ENCODE peak calls at places on chromosomes 3 and 15, in ten cellular contexts. One of them, this sample, is unnamed.

GRCh38 chr3:37995652-37996641 is 5.4 kb downstream of the VILL start:
- DNase-seq in stromal cell of bone marrow: no peak
- DNase-seq in cerebellar cortex: peak; percentile 93
- DNase-seq in astrocyte of the spinal cord: no peak
- DNase-seq in GM23338: no peak
- DNase-seq in glutamatergic neuron: no peak
- DNase-seq in stimulated activated CD4-positive, alpha-beta T cell treated with anti-CD3 and anti-CD28 coated beads, Interleukin-2, amount 100 ng/mL, for 24 hours: no peak
- DNase-seq in EH: no peak
- DNase-seq in epithelial cell of esophagus: no peak
- DNase-seq in T-cell: no peak
- DNase-seq in this sample: no peak

GRCh38 chr3:52670621-52671521 is 14.8 kb downstream of the PBRM1 start:
- DNase-seq in astrocyte of the spinal cord: peak; percentile 100
- DNase-seq in T-cell: no peak
- DNase-seq in epithelial cell of esophagus: peak; percentile 99
- DNase-seq in GM23338: no peak
- DNase-seq in stimulated activated CD4-positive, alpha-beta T cell treated with anti-CD3 and anti-CD28 coated beads, Interleukin-2, amount 100 ng/mL, for 24 hours: peak; percentile 56
- DNase-seq in glutamatergic neuron: no peak
- DNase-seq in stromal cell of bone marrow: peak; percentile 100
- DNase-seq in cerebellar cortex: no peak
- DNase-seq in EH: peak; percentile 100
- DNase-seq in this sample: no peak

GRCh38 chr3:194836676-194837075 is 151.0 kb downstream of the FAM43A start:
- DNase-seq in astrocyte of the spinal cord: no peak
- DNase-seq in stimulated activated CD4-positive, alpha-beta T cell treated with anti-CD3 and anti-CD28 coated beads, Interleukin-2, amount 100 ng/mL, for 24 hours: no peak
- DNase-seq in glutamatergic neuron: no peak
- DNase-seq in cerebellar cortex: no peak
- DNase-seq in stromal cell of bone marrow: no peak
- DNase-seq in epithelial cell of esophagus: no peak
- DNase-seq in T-cell: no peak
- DNase-seq in GM23338: no peak
- DNase-seq in EH: no peak
- DNase-seq in this sample: peak; percentile 42

GRCh38 chr15:84947947-84948830 is 33.5 kb upstream of the PDE8A start:
- DNase-seq in GM23338: no peak
- DNase-seq in glutamatergic neuron: no peak
- DNase-seq in stimulated activated CD4-positive, alpha-beta T cell treated with anti-CD3 and anti-CD28 coated beads, Interleukin-2, amount 100 ng/mL, for 24 hours: no peak
- DNase-seq in stromal cell of bone marrow: peak; percentile 99
- DNase-seq in EH: peak; percentile 96
- DNase-seq in astrocyte of the spinal cord: peak; percentile 91
- DNase-seq in cerebellar cortex: no peak
- DNase-seq in epithelial cell of esophagus: peak; percentile 59
- DNase-seq in T-cell: no peak
- DNase-seq in this sample: no peak

GRCh38 chr3:192445768-192446644 is 281.3 kb downstream of the FGF12 start:
- DNase-seq in epithelial cell of esophagus: peak; percentile 36
- DNase-seq in stimulated activated CD4-positive, alpha-beta T cell treated with anti-CD3 and anti-CD28 coated beads, Interleukin-2, amount 100 ng/mL, for 24 hours: no peak
- DNase-seq in stromal cell of bone marrow: no peak
- DNase-seq in T-cell: no peak
- DNase-seq in EH: peak; percentile 6
- DNase-seq in GM23338: no peak
- DNase-seq in glutamatergic neuron: no peak
- DNase-seq in astrocyte of the spinal cord: no peak
- DNase-seq in cerebellar cortex: peak; percentile 29
- DNase-seq in this sample: peak; percentile 74

GRCh38 chr3:97269202-97269601 is 454.8 kb downstream of the EPHA6 start:
- DNase-seq in glutamatergic neuron: no peak
- DNase-seq in astrocyte of the spinal cord: no peak
- DNase-seq in T-cell: no peak
- DNase-seq in cerebellar cortex: no peak
- DNase-seq in GM23338: peak; percentile 47
- DNase-seq in stromal cell of bone marrow: no peak
- DNase-seq in epithelial cell of esophagus: no peak
- DNase-seq in EH: no peak
- DNase-seq in stimulated activated CD4-positive, alpha-beta T cell treated with anti-CD3 and anti-CD28 coated beads, Interleukin-2, amount 100 ng/mL, for 24 hours: no peak
- DNase-seq in this sample: no peak

GRCh38 chr15:65329991-65330735 is 25.7 kb downstream of the RNU5B-1 start:
- DNase-seq in GM23338: peak; percentile 45
- DNase-seq in stimulated activated CD4-positive, alpha-beta T cell treated with anti-CD3 and anti-CD28 coated beads, Interleukin-2, amount 100 ng/mL, for 24 hours: no peak
- DNase-seq in epithelial cell of esophagus: no peak
- DNase-seq in cerebellar cortex: no peak
- DNase-seq in glutamatergic neuron: no peak
- DNase-seq in EH: no peak
- DNase-seq in T-cell: no peak
- DNase-seq in astrocyte of the spinal cord: no peak
- DNase-seq in stromal cell of bone marrow: no peak
- DNase-seq in this sample: no peak

GRCh38 chr15:56040081-56041035 is 46.9 kb upstream of the NEDD4 start:
- DNase-seq in astrocyte of the spinal cord: peak; percentile 94
- DNase-seq in T-cell: no peak
- DNase-seq in stromal cell of bone marrow: peak; percentile 90
- DNase-seq in stimulated activated CD4-positive, alpha-beta T cell treated with anti-CD3 and anti-CD28 coated beads, Interleukin-2, amount 100 ng/mL, for 24 hours: peak; percentile 20
- DNase-seq in GM23338: peak; percentile 54
- DNase-seq in glutamatergic neuron: no peak
- DNase-seq in EH: peak; percentile 93
- DNase-seq in epithelial cell of esophagus: peak; percentile 98
- DNase-seq in cerebellar cortex: peak; percentile 44
- DNase-seq in this sample: peak; percentile 22

GRCh38 chr3:194329566-194329965 is 21.6 kb downstream of the CPN2 start:
- DNase-seq in glutamatergic neuron: no peak
- DNase-seq in astrocyte of the spinal cord: no peak
- DNase-seq in cerebellar cortex: no peak
- DNase-seq in T-cell: no peak
- DNase-seq in EH: no peak
- DNase-seq in epithelial cell of esophagus: no peak
- DNase-seq in stimulated activated CD4-positive, alpha-beta T cell treated with anti-CD3 and anti-CD28 coated beads, Interleukin-2, amount 100 ng/mL, for 24 hours: no peak
- DNase-seq in stromal cell of bone marrow: no peak
- DNase-seq in GM23338: no peak
- DNase-seq in this sample: no peak

GRCh38 chr3:36763111-36763849 is 1.1 kb downstream of the DCLK3 start:
- DNase-seq in EH: no peak
- DNase-seq in epithelial cell of esophagus: peak; percentile 4
- DNase-seq in cerebellar cortex: no peak
- DNase-seq in astrocyte of the spinal cord: no peak
- DNase-seq in glutamatergic neuron: no peak
- DNase-seq in stromal cell of bone marrow: no peak
- DNase-seq in T-cell: no peak
- DNase-seq in stimulated activated CD4-positive, alpha-beta T cell treated with anti-CD3 and anti-CD28 coated beads, Interleukin-2, amount 100 ng/mL, for 24 hours: no peak
- DNase-seq in GM23338: peak; percentile 53
- DNase-seq in this sample: no peak

GRCh38 chr3:179945569-179945968 is 91.2 kb downstream of the PEX5L start:
- DNase-seq in epithelial cell of esophagus: no peak
- DNase-seq in cerebellar cortex: no peak
- DNase-seq in T-cell: no peak
- DNase-seq in GM23338: no peak
- DNase-seq in astrocyte of the spinal cord: no peak
- DNase-seq in glutamatergic neuron: no peak
- DNase-seq in stromal cell of bone marrow: no peak
- DNase-seq in stimulated activated CD4-positive, alpha-beta T cell treated with anti-CD3 and anti-CD28 coated beads, Interleukin-2, amount 100 ng/mL, for 24 hours: no peak
- DNase-seq in EH: no peak
- DNase-seq in this sample: no peak

GRCh38 chr3:42025388-42026138 is 63.7 kb upstream of the ULK4 start:
- DNase-seq in stimulated activated CD4-positive, alpha-beta T cell treated with anti-CD3 and anti-CD28 coated beads, Interleukin-2, amount 100 ng/mL, for 24 hours: no peak
- DNase-seq in stromal cell of bone marrow: peak; percentile 97
- DNase-seq in T-cell: no peak
- DNase-seq in astrocyte of the spinal cord: peak; percentile 98
- DNase-seq in epithelial cell of esophagus: peak; percentile 85
- DNase-seq in cerebellar cortex: peak; percentile 57
- DNase-seq in glutamatergic neuron: peak; percentile 79
- DNase-seq in EH: peak; percentile 99
- DNase-seq in GM23338: peak; percentile 96
- DNase-seq in this sample: peak; percentile 95

GRCh38 chr3:76438971-76439370 is 600.9 kb upstream of the ROBO2 start:
- DNase-seq in astrocyte of the spinal cord: peak; percentile 24
- DNase-seq in glutamatergic neuron: no peak
- DNase-seq in epithelial cell of esophagus: no peak
- DNase-seq in stromal cell of bone marrow: no peak
- DNase-seq in cerebellar cortex: no peak
- DNase-seq in stimulated activated CD4-positive, alpha-beta T cell treated with anti-CD3 and anti-CD28 coated beads, Interleukin-2, amount 100 ng/mL, for 24 hours: no peak
- DNase-seq in T-cell: no peak
- DNase-seq in GM23338: no peak
- DNase-seq in EH: no peak
- DNase-seq in this sample: no peak

GRCh38 chr3:108090066-108090700 is 648 bp downstream of the CD47 start:
- DNase-seq in EH: peak; percentile 57
- DNase-seq in T-cell: peak; percentile 64
- DNase-seq in glutamatergic neuron: no peak
- DNase-seq in epithelial cell of esophagus: peak; percentile 33
- DNase-seq in stromal cell of bone marrow: no peak
- DNase-seq in GM23338: peak; percentile 75
- DNase-seq in cerebellar cortex: peak; percentile 49
- DNase-seq in stimulated activated CD4-positive, alpha-beta T cell treated with anti-CD3 and anti-CD28 coated beads, Interleukin-2, amount 100 ng/mL, for 24 hours: peak; percentile 68
- DNase-seq in astrocyte of the spinal cord: peak; percentile 58
- DNase-seq in this sample: peak; percentile 54

GRCh38 chr3:19270471-19270870 is 122.2 kb downstream of the KCNH8 start:
- DNase-seq in stromal cell of bone marrow: no peak
- DNase-seq in glutamatergic neuron: no peak
- DNase-seq in astrocyte of the spinal cord: no peak
- DNase-seq in EH: no peak
- DNase-seq in GM23338: no peak
- DNase-seq in cerebellar cortex: no peak
- DNase-seq in T-cell: no peak
- DNase-seq in stimulated activated CD4-positive, alpha-beta T cell treated with anti-CD3 and anti-CD28 coated beads, Interleukin-2, amount 100 ng/mL, for 24 hours: no peak
- DNase-seq in epithelial cell of esophagus: no peak
- DNase-seq in this sample: peak; percentile 34

GRCh38 chr3:195209836-195210551 is 61.0 kb downstream of the XXYLT1 start:
- DNase-seq in stromal cell of bone marrow: peak; percentile 55
- DNase-seq in cerebellar cortex: no peak
- DNase-seq in glutamatergic neuron: peak; percentile 75
- DNase-seq in T-cell: no peak
- DNase-seq in stimulated activated CD4-positive, alpha-beta T cell treated with anti-CD3 and anti-CD28 coated beads, Interleukin-2, amount 100 ng/mL, for 24 hours: no peak
- DNase-seq in EH: peak; percentile 78
- DNase-seq in GM23338: no peak
- DNase-seq in epithelial cell of esophagus: no peak
- DNase-seq in astrocyte of the spinal cord: peak; percentile 26
- DNase-seq in this sample: no peak

GRCh38 chr3:126540342-126540849 is 16.4 kb downstream of the CHST13 start:
- DNase-seq in T-cell: no peak
- DNase-seq in stromal cell of bone marrow: peak; percentile 92
- DNase-seq in EH: peak; percentile 96
- DNase-seq in cerebellar cortex: no peak
- DNase-seq in glutamatergic neuron: peak; percentile 7
- DNase-seq in astrocyte of the spinal cord: peak; percentile 86
- DNase-seq in epithelial cell of esophagus: peak; percentile 90
- DNase-seq in GM23338: no peak
- DNase-seq in stimulated activated CD4-positive, alpha-beta T cell treated with anti-CD3 and anti-CD28 coated beads, Interleukin-2, amount 100 ng/mL, for 24 hours: no peak
- DNase-seq in this sample: peak; percentile 49

GRCh38 chr3:5240740-5241139 is 53.2 kb downstream of the EDEM1 start:
- DNase-seq in EH: no peak
- DNase-seq in stimulated activated CD4-positive, alpha-beta T cell treated with anti-CD3 and anti-CD28 coated beads, Interleukin-2, amount 100 ng/mL, for 24 hours: no peak
- DNase-seq in T-cell: no peak
- DNase-seq in epithelial cell of esophagus: no peak
- DNase-seq in astrocyte of the spinal cord: no peak
- DNase-seq in cerebellar cortex: no peak
- DNase-seq in GM23338: no peak
- DNase-seq in glutamatergic neuron: no peak
- DNase-seq in stromal cell of bone marrow: no peak
- DNase-seq in this sample: no peak

GRCh38 chr3:71652786-71653419 is 69.4 kb upstream of the FOXP1 start:
- DNase-seq in T-cell: no peak
- DNase-seq in astrocyte of the spinal cord: peak; percentile 74
- DNase-seq in epithelial cell of esophagus: peak; percentile 58
- DNase-seq in EH: peak; percentile 71
- DNase-seq in cerebellar cortex: peak; percentile 59
- DNase-seq in glutamatergic neuron: peak; percentile 27
- DNase-seq in GM23338: peak; percentile 68
- DNase-seq in stimulated activated CD4-positive, alpha-beta T cell treated with anti-CD3 and anti-CD28 coated beads, Interleukin-2, amount 100 ng/mL, for 24 hours: peak; percentile 28
- DNase-seq in stromal cell of bone marrow: peak; percentile 38
- DNase-seq in this sample: peak; percentile 83

GRCh38 chr15:92159906-92160841 is 233.5 kb upstream of the ST8SIA2 start:
- DNase-seq in glutamatergic neuron: no peak
- DNase-seq in T-cell: no peak
- DNase-seq in epithelial cell of esophagus: no peak
- DNase-seq in EH: no peak
- DNase-seq in stromal cell of bone marrow: no peak
- DNase-seq in stimulated activated CD4-positive, alpha-beta T cell treated with anti-CD3 and anti-CD28 coated beads, Interleukin-2, amount 100 ng/mL, for 24 hours: no peak
- DNase-seq in cerebellar cortex: no peak
- DNase-seq in astrocyte of the spinal cord: no peak
- DNase-seq in GM23338: peak; percentile 85
- DNase-seq in this sample: peak; percentile 30

GRCh38 chr3:116969646-116970045 is 260.1 kb downstream of the TUSC7 start:
- DNase-seq in epithelial cell of esophagus: no peak
- DNase-seq in stromal cell of bone marrow: no peak
- DNase-seq in cerebellar cortex: no peak
- DNase-seq in stimulated activated CD4-positive, alpha-beta T cell treated with anti-CD3 and anti-CD28 coated beads, Interleukin-2, amount 100 ng/mL, for 24 hours: no peak
- DNase-seq in astrocyte of the spinal cord: no peak
- DNase-seq in EH: no peak
- DNase-seq in glutamatergic neuron: no peak
- DNase-seq in T-cell: no peak
- DNase-seq in GM23338: no peak
- DNase-seq in this sample: no peak